ENCODE peak calls at places on chromosomes 7 and 10, in nine cellular contexts. J, U, O, K, T, R, I, F and X are unnamed samples.

GRCh38 chr7:11376549-11376948 is 402.9 kb downstream of the PHF14 start:
- DNase-seq in J (no peak), U (no peak), O (no peak), K (no peak), T (no peak), R (no peak), I (no peak), F (no peak), X (no peak)

GRCh38 chr10:266974-267425 is 131.7 kb downstream of the ZMYND11 start:
- DNase-seq in J (no peak), U (no peak), O (peak), K (no peak), T (no peak), R (no peak), I (no peak), F (no peak), X (no peak)

GRCh38 chr7:11193131-11193867 is 219.6 kb downstream of the PHF14 start:
- DNase-seq in J (no peak), U (peak), O (no peak), K (no peak), T (no peak), R (peak), I (peak), F (no peak), X (no peak)

GRCh38 chr10:47366731-47367460 is 17.2 kb downstream of the ZNF488 start:
- DNase-seq in J (no peak), U (no peak), O (no peak), K (no peak), T (no peak), R (no peak), I (no peak), F (no peak), X (no peak)

GRCh38 chr7:139709460-139709859 is 68.3 kb downstream of the HIPK2 start:
- DNase-seq in J (peak), U (peak), O (peak), K (no peak), T (no peak), R (no peak), I (no peak), F (no peak), X (no peak)

GRCh38 chr10:3623746-3624145 is 161.3 kb downstream of the KLF6 start:
- DNase-seq in J (peak), U (peak), O (peak), K (no peak), T (no peak), R (peak), I (no peak), F (no peak), X (peak)

GRCh38 chr10:92901819-92902234 is 53.5 kb downstream of the EXOC6 start:
- DNase-seq in J (no peak), U (no peak), O (no peak), K (no peak), T (no peak), R (no peak), I (no peak), F (peak), X (no peak)

GRCh38 chr10:129676014-129676413 is 209.0 kb downstream of the MGMT start:
- DNase-seq in J (no peak), U (no peak), O (no peak), K (no peak), T (no peak), R (no peak), I (no peak), F (no peak), X (no peak)

GRCh38 chr7:32239764-32240163 is 169.6 kb upstream of the PDE1C start:
- DNase-seq in J (no peak), U (no peak), O (no peak), K (no peak), T (no peak), R (no peak), I (no peak), F (no peak), X (no peak)

GRCh38 chr7:142880886-142881505 is 4.5 kb downstream of the TRPV6 start:
- DNase-seq in J (no peak), U (peak), O (peak), K (no peak), T (no peak), R (peak), I (peak), F (peak), X (no peak)

GRCh38 chr7:23927709-23928108 is 217.7 kb downstream of the STK31 start:
- DNase-seq in J (no peak), U (no peak), O (no peak), K (no peak), T (no peak), R (peak), I (no peak), F (no peak), X (no peak)

GRCh38 chr7:2962860-2963259 is 80.8 kb downstream of the CARD11 start:
- DNase-seq in J (no peak), U (no peak), O (no peak), K (no peak), T (no peak), R (no peak), I (no peak), F (no peak), X (no peak)

GRCh38 chr7:24713039-24713793 is 44.0 kb downstream of the GSDME start:
- DNase-seq in J (no peak), U (no peak), O (no peak), K (no peak), T (no peak), R (no peak), I (no peak), F (no peak), X (no peak)

GRCh38 chr7:73870041-73870492 is 9.1 kb downstream of the TMEM270 start:
- DNase-seq in J (no peak), U (no peak), O (no peak), K (no peak), T (no peak), R (peak), I (peak), F (no peak), X (no peak)

GRCh38 chr7:333399-333776 is 43.4 kb downstream of the FOXL3 start:
- DNase-seq in J (peak), U (peak), O (no peak), K (no peak), T (no peak), R (no peak), I (peak), F (no peak), X (no peak)

GRCh38 chr7:52311886-52312285 is 723.5 kb upstream of the POM121L12 start:
- DNase-seq in J (no peak), U (no peak), O (no peak), K (no peak), T (no peak), R (no peak), I (no peak), F (no peak), X (no peak)

GRCh38 chr7:75830978-75831377 is 17.4 kb upstream of the CCL24 start:
- DNase-seq in J (no peak), U (no peak), O (no peak), K (no peak), T (no peak), R (no peak), I (no peak), F (no peak), X (no peak)

GRCh38 chr10:79090134-79090803 is 21.5 kb downstream of the ZMIZ1 start:
- DNase-seq in J (no peak), U (no peak), O (peak), K (no peak), T (no peak), R (no peak), I (no peak), F (no peak), X (no peak)

GRCh38 chr7:139695616-139696015 is 82.2 kb downstream of the HIPK2 start:
- DNase-seq in J (no peak), U (no peak), O (no peak), K (no peak), T (no peak), R (no peak), I (no peak), F (no peak), X (no peak)

GRCh38 chr7:88040694-88041093 is 106.6 kb downstream of the ADAM22 start:
- DNase-seq in J (no peak), U (no peak), O (no peak), K (no peak), T (no peak), R (no peak), I (no peak), F (no peak), X (no peak)

GRCh38 chr10:59880019-59880717 is 26.2 kb downstream of the CCDC6 start:
- DNase-seq in J (no peak), U (no peak), O (no peak), K (no peak), T (no peak), R (no peak), I (no peak), F (no peak), X (no peak)

GRCh38 chr7:140417456-140418155 is 13.7 kb downstream of the RAB19 start:
- DNase-seq in J (no peak), U (no peak), O (no peak), K (no peak), T (no peak), R (no peak), I (no peak), F (no peak), X (no peak)

GRCh38 chr10:119521443-119522204 is 20.9 kb downstream of the RGS10 start:
- DNase-seq in J (peak), U (peak), O (peak), K (no peak), T (no peak), R (no peak), I (no peak), F (no peak), X (no peak)

GRCh38 chr10:49066944-49067730 is 48.2 kb downstream of the VSTM4 start:
- DNase-seq in J (no peak), U (no peak), O (no peak), K (no peak), T (no peak), R (no peak), I (no peak), F (no peak), X (no peak)

GRCh38 chr7:138610671-138611170 is 90.4 kb downstream of the SVOPL start:
- DNase-seq in J (no peak), U (no peak), O (no peak), K (no peak), T (no peak), R (peak), I (no peak), F (no peak), X (no peak)

DNA sequence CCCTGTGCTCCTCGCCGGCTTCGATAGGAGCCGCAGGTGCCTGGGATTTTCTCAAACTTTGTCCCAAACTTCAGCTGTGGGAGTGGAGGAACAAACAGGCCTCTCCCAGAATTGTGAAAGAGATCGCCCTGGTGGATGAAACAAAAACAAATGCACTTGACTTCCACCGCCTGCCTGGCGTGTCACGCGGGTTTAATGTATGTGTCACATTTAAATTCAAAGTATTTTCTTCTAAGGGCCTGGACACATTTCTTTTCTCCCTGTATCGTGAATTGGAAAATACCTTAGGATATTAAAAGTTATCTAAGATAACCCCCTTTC is 694 bp upstream of the WASL start:
- DNase-seq in J (no peak), U (peak), O (peak), K (peak), T (peak), R (no peak), I (no peak), F (peak), X (no peak)
- TF ChIP-seq CTCF in J (peak), U (peak), O (peak), K (no peak), T (no peak), R (peak), I (no peak), F (no peak), X (peak)

GRCh38 chr10:24850726-24851300 is 101.6 kb downstream of the PRTFDC1 start:
- DNase-seq in J (no peak), U (no peak), O (no peak), K (no peak), T (no peak), R (no peak), I (no peak), F (no peak), X (no peak)
- TF ChIP-seq CTCF in J (no peak), U (no peak), O (no peak), K (no peak), T (no peak), R (no peak), I (no peak), F (no peak), X (no peak)

DNA sequence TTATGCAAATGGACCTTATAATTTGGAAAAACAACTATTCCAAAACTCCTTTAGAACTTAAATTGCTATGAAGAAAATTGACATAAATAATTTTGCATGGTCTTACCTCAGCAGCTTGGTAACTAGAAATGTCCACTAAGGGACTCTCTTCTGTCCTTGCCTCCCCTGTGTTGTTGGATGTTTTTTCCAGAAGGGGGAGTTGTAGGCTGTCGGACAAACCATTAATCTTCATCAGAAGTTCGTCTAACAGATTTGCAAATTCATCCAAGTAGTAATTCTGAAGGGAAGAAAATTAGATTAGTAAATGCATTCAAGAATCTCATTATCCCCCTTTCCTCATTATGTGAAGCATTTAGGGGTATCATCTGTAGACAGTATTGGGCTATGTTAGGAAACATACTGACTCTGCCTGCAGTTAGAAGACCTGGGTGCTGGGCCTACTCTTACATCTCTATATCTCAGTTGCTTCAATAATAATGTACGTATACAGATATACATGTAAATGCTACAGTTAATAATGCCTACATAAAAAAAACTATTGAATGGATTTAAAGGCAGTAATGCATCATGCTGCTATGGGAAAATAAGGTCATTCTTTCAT is 155.6 kb downstream of the PKD1L1 start:
- DNase-seq in J (no peak), U (peak), O (no peak), K (no peak), T (no peak), R (no peak), I (peak), F (no peak), X (no peak)
- TF ChIP-seq CTCF in J (peak), U (peak), O (no peak), K (no peak), T (no peak), R (peak), I (peak), F (no peak), X (peak)

GRCh38 chr10:88291289-88292184 is 291.6 kb downstream of the RNLS start:
- DNase-seq in J (no peak), U (no peak), O (peak), K (no peak), T (no peak), R (no peak), I (peak), F (no peak), X (no peak)
- TF ChIP-seq CTCF in J (no peak), U (no peak), O (no peak), K (no peak), T (no peak), R (no peak), I (peak), F (no peak), X (no peak)